ENCODE peak calls at places on chromosomes 16 and 17, in five cellular contexts. One of them, this sample, is unnamed.

GRCh38 chr17:39132192-39132600 is 19.2 kb downstream of the PLXDC1 start:
- DNase-seq in D341Med: no peak
- DNase-seq in RKO: peak
- DNase-seq in left ventricle myocardium inferior: no peak
- DNase-seq in ELR: peak
- DNase-seq in this sample: no peak

GRCh38 chr16:85248269-85248668 is 136.0 kb upstream of the CIBAR2 start:
- DNase-seq in ELR: no peak
- DNase-seq in D341Med: no peak
- DNase-seq in left ventricle myocardium inferior: no peak
- DNase-seq in RKO: no peak
- DNase-seq in this sample: no peak

GRCh38 chr16:31052131-31052530 is 18.8 kb downstream of the STX4 start:
- DNase-seq in RKO: peak
- DNase-seq in D341Med: no peak
- DNase-seq in left ventricle myocardium inferior: no peak
- DNase-seq in ELR: peak
- DNase-seq in this sample: peak

GRCh38 chr17:76968707-76969597 is 100.7 kb downstream of the MGAT5B start:
- DNase-seq in left ventricle myocardium inferior: no peak
- DNase-seq in RKO: no peak
- DNase-seq in ELR: peak
- DNase-seq in D341Med: peak
- DNase-seq in this sample: no peak

GRCh38 chr16:9112166-9112843 is 20.9 kb downstream of the HAPSTR1 start:
- DNase-seq in left ventricle myocardium inferior: no peak
- DNase-seq in D341Med: no peak
- DNase-seq in RKO: no peak
- DNase-seq in ELR: no peak
- DNase-seq in this sample: no peak

GRCh38 chr16:1786242-1787055 is 3.7 kb downstream of the NUBP2 start:
- DNase-seq in ELR: no peak
- DNase-seq in RKO: no peak
- DNase-seq in left ventricle myocardium inferior: peak
- DNase-seq in D341Med: no peak
- DNase-seq in this sample: no peak

GRCh38 chr17:4988168-4988567 is 693 bp upstream of the CAMTA2 start:
- DNase-seq in D341Med: peak
- DNase-seq in RKO: no peak
- DNase-seq in left ventricle myocardium inferior: peak
- DNase-seq in ELR: no peak
- DNase-seq in this sample: no peak

GRCh38 chr17:69761011-69761410 is 314.0 kb upstream of the KCNJ16 start:
- DNase-seq in ELR: peak
- DNase-seq in D341Med: no peak
- DNase-seq in left ventricle myocardium inferior: no peak
- DNase-seq in RKO: no peak
- DNase-seq in this sample: no peak

GRCh38 chr17:37475713-37476420 is 13.8 kb upstream of the DUSP14 start:
- DNase-seq in D341Med: no peak
- DNase-seq in left ventricle myocardium inferior: no peak
- DNase-seq in ELR: peak
- DNase-seq in RKO: no peak
- DNase-seq in this sample: no peak

GRCh38 chr17:56108811-56109284 is 44.4 kb upstream of the ANKFN1 start:
- DNase-seq in ELR: no peak
- DNase-seq in RKO: no peak
- DNase-seq in left ventricle myocardium inferior: no peak
- DNase-seq in D341Med: no peak
- DNase-seq in this sample: peak

GRCh38 chr17:74437702-74438101 is 5.8 kb downstream of the GPRC5C start:
- DNase-seq in RKO: peak
- DNase-seq in left ventricle myocardium inferior: no peak
- DNase-seq in D341Med: no peak
- DNase-seq in ELR: peak
- DNase-seq in this sample: no peak

GRCh38 chr17:78735832-78736525 is 46.1 kb downstream of the CYTH1 start:
- DNase-seq in D341Med: no peak
- DNase-seq in ELR: peak
- DNase-seq in RKO: no peak
- DNase-seq in left ventricle myocardium inferior: no peak
- DNase-seq in this sample: peak

GRCh38 chr16:60945225-60945624 is 1091.0 kb downstream of the CDH8 start:
- DNase-seq in ELR: no peak
- DNase-seq in left ventricle myocardium inferior: no peak
- DNase-seq in RKO: peak
- DNase-seq in D341Med: no peak
- DNase-seq in this sample: no peak

This sample was measured in LoVo.